ENCODE peak calls at places on chromosomes 4 and X, in eight cellular contexts. B is H9, K is DND-41, X is PC-3, R is SK-N-SH, U is trophoblast cell, V is Karpas-422, Q is HCT116. D is an unnamed sample.

GRCh38 chr4:48699470-48699869 is 80.6 kb downstream of the FRYL start:
- DNase-seq in B (no peak), K (no peak), X (peak; percentile 35), R (no peak), U (no peak), V (no peak), Q (peak; percentile 16), D (no peak)

GRCh38 chr4:2320746-2321145 is 58.8 kb upstream of the MXD4 start:
- DNase-seq in B (no peak), K (no peak), X (no peak), R (no peak), U (no peak), V (no peak), Q (no peak), D (no peak)

GRCh38 chr4:29708473-29708872 is 1011.7 kb upstream of the PCDH7 start:
- DNase-seq in B (no peak), K (no peak), X (peak; percentile 83), R (no peak), U (no peak), V (no peak), Q (no peak), D (no peak)

GRCh38 chr4:110091426-110091825 is 107.0 kb downstream of the ELOVL6 start:
- DNase-seq in B (no peak), K (no peak), X (peak; percentile 90), R (no peak), U (no peak), V (no peak), Q (peak; percentile 64), D (no peak)

GRCh38 chr4:158850800-158851644 is 82.2 kb downstream of the FNIP2 start:
- DNase-seq in B (no peak), K (no peak), X (peak; percentile 61), R (peak; percentile 41), U (no peak), V (peak; percentile 72), Q (peak; percentile 15), D (peak; percentile 25)

GRCh38 chrX:9379697-9380551 is 84.9 kb upstream of the TBL1X start:
- DNase-seq in B (no peak), K (peak; percentile 12), X (peak; percentile 89), R (no peak), U (no peak), V (no peak), Q (peak; percentile 32), D (no peak)

GRCh38 chrX:104166735-104167436 is 633 bp downstream of the FAM199X start:
- DNase-seq in B (no peak), K (no peak), X (no peak), R (peak; percentile 38), U (no peak), V (no peak), Q (no peak), D (no peak)

GRCh38 chr4:78653655-78654054 is 102.1 kb downstream of the ANXA3 start:
- DNase-seq in B (no peak), K (no peak), X (no peak), R (peak; percentile 38), U (no peak), V (no peak), Q (no peak), D (peak; percentile 38)

GRCh38 chrX:52337410-52337809 is 31.4 kb upstream of the XAGE2 start:
- DNase-seq in B (no peak), K (no peak), X (no peak), R (no peak), U (no peak), V (no peak), Q (no peak), D (no peak)

GRCh38 chrX:132918523-132918922 is 39.9 kb downstream of the HS6ST2 start:
- DNase-seq in B (no peak), K (no peak), X (no peak), R (no peak), U (no peak), V (no peak), Q (no peak), D (no peak)

GRCh38 chr4:107283587-107284559 is 247.8 kb upstream of the DKK2 start:
- DNase-seq in B (no peak), K (no peak), X (peak; percentile 27), R (peak; percentile 27), U (peak; percentile 82), V (no peak), Q (no peak), D (no peak)

GRCh38 chr4:10732235-10732975 is 47.8 kb upstream of the CLNK start:
- DNase-seq in B (no peak), K (no peak), X (no peak), R (no peak), U (no peak), V (no peak), Q (no peak), D (no peak)

GRCh38 chrX:19602866-19603620 is 87.7 kb upstream of the MAP3K15 start:
- DNase-seq in B (no peak), K (no peak), X (peak; percentile 82), R (no peak), U (peak; percentile 78), V (no peak), Q (peak; percentile 39), D (no peak)

GRCh38 chr4:5842456-5842855 is 50.4 kb downstream of the CRMP1 start:
- DNase-seq in B (no peak), K (no peak), X (no peak), R (no peak), U (no peak), V (no peak), Q (no peak), D (no peak)

GRCh38 chr4:5843573-5844239 is 49.2 kb downstream of the CRMP1 start:
- DNase-seq in B (no peak), K (no peak), X (no peak), R (no peak), U (no peak), V (peak; percentile 79), Q (no peak), D (no peak)

GRCh38 chr4:5836943-5837342 is 55.9 kb downstream of the CRMP1 start:
- DNase-seq in B (no peak), K (no peak), X (no peak), R (no peak), U (no peak), V (no peak), Q (no peak), D (no peak)

GRCh38 chr4:5839332-5839731 is 53.6 kb downstream of the CRMP1 start:
- DNase-seq in B (no peak), K (no peak), X (no peak), R (no peak), U (no peak), V (no peak), Q (no peak), D (no peak)

DNA sequence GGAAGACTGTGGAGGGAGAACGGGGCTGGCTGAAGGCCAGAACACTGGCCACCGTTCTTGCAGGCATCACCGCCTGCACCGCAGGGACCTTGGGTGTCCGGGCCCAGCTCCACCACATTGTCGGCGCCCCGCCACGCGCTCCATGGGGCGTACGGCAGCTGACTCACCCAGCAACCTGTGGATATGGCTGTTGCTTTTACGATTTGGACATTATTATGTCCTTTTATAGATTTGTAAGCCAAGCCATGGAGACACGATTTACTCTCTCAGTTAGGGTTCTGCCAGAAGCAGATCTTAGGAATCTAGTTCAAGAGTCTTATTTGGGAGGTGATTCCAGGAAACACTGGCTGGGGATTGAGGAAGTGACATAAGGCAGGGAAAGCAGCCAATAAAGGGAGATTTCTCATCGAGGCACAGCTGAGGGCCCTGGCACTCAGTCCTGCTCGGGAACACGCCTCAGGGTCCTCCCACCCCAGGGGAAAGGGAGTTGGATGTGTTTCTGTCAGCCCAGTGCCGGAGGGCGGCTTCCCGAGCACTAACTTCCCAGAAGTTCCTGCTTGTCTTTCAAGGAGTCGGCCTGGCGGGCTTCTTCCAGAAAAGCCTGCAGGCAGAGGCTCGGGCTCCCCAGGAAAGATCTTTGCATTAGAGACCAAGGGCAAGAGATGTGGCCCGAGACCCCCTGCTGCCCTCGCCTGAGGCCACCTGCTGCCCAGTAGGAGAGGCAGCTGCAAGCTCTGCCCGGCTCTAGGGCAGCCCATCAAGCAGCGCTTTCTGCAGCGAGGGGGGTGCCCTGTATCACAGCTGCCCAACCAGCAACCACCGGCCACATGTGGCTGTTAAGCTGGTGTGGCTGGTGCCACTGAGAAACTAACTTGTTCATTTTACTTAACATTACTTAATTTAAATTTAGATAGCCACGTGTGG is 52.9 kb downstream of the CRMP1 start:
- DNase-seq in B (no peak), K (no peak), X (no peak), R (no peak), U (no peak), V (no peak), Q (no peak), D (no peak)
- H2AFZ ChIP-seq in B (no peak overlapping the region), K (no peak overlapping the region), X (no peak overlapping the region), R (no peak overlapping the region), U (no peak overlapping the region), V (no peak overlapping the region), Q (no peak overlapping the region), D (no peak overlapping the region)

DNA sequence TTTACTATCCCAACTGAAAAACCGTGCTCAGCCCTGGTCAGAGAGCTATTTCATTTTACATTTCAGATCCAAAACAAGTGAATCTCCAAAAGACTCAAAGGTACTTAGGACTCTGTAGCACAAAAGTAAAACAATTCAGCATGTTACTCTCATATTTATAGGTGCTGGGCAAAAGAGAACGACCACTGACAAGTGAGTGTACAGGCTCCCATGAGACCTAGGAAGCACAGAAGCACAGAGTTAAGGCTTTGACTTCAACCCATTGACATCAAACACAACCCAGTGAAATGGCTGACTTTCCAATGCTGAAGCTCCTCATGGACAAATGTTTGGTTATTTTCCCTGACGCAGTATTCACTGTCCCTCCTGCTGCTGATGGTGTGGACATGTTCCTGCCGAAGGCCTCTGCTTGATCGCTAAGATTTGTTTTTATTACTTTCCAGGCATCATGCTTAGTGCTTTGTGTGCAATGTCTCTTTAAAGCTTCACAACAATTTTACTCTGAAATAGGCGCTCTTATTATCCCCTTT is 148.7 kb downstream of the TSPAN5 start:
- DNase-seq in B (no peak), K (no peak), X (no peak), R (no peak), U (no peak), V (no peak), Q (no peak), D (no peak)
- H3K79me2 ChIP-seq in B (no peaks in the 10 kb centered on the region), K (no peaks in the 10 kb centered on the region), X (peaks cover 57% of the 10 kb centered on the region), R (peaks cover 76% of the 10 kb centered on the region), U (peaks cover 1% of the 10 kb centered on the region), V (no peaks in the 10 kb centered on the region), Q (peaks cover 76% of the 10 kb centered on the region), D (no peaks in the 10 kb centered on the region)

GRCh38 chrX:50813843-50814661 is at the start of gene SHROOM4:
- DNase-seq in B (peak; percentile 87), K (no peak), X (no peak), R (peak; percentile 30), U (no peak), V (no peak), Q (no peak), D (no peak)
- H3K4me2 ChIP-seq in B (peak within 1 kb of the TSS; percentile 95), K (no peak within 1 kb of the TSS), X (peak within 1 kb of the TSS; percentile 79), R (peak within 1 kb of the TSS; percentile 73), U (peak within 1 kb of the TSS; percentile 94), V (no peak within 1 kb of the TSS), Q (peak within 1 kb of the TSS; percentile 64), D (no peak within 1 kb of the TSS)

DNA sequence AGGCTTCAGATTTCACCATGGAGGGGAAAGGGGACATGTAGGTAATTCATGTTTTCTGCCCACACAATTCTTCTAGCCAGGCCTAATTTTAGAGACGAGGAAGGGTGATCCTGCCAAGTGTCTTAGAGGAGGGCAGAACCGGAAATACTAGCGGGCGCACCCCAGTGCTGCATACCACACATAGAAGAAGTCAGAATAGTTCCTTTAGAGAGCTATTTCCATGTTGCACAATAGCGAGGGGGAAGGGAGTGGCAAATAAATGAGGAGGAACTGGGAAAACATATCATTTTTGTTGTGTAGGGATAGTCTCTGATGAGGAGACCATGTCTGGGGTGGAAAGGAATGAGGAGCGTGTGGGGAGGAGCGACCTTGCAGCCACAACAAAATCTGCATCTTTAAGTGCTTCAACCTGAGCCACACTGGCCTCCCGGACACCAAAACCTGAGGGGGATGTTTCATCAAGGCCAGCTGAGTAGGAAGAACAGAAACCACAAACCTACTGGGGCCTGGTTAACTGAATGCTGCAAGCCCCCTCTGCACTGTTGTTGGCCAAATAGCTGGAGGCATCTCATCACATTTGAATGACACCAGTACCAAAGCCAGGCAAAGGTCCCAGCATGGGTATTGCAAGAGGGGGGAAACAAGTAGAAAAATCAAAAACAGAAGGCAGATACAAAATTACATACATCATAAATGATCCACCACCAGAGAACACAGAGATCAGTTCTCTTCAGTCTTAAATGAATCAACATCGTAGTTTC is 26.7 kb upstream of the C1QTNF7 start:
- DNase-seq in B (no peak), K (peak; percentile 80), X (peak; percentile 41), R (peak; percentile 4), U (peak; percentile 75), V (no peak), Q (no peak), D (no peak)
- H2AFZ ChIP-seq in B (no peak overlapping the region), K (peak overlapping the region; percentile 76), X (no peak overlapping the region), R (peak overlapping the region; percentile 39), U (peak overlapping the region; percentile 23), V (peak overlapping the region; percentile 57), Q (no peak overlapping the region), D (peak overlapping the region; percentile 27)